ENCODE peak calls at places on chromosomes 2 and 18, in four cellular contexts. One of them, this sample, is unnamed.

GRCh38 chr2:174577967-174578589 is 19.5 kb downstream of the WIPF1 start:
- DNase-seq in A549: no peak
- DNase-seq in stimulated activated naive CD8-positive, alpha-beta T cell treated with anti-CD3 and anti-CD28 coated beads, Interleukin-15, amount 100 ng/mL, for 72 hours: peak
- DNase-seq in effector memory CD8-positive, alpha-beta T cell: peak
- DNase-seq in this sample: peak

GRCh38 chr2:53994735-53995538 is 24.1 kb upstream of the PSME4 start:
- DNase-seq in effector memory CD8-positive, alpha-beta T cell: peak
- DNase-seq in A549: no peak
- DNase-seq in stimulated activated naive CD8-positive, alpha-beta T cell treated with anti-CD3 and anti-CD28 coated beads, Interleukin-15, amount 100 ng/mL, for 72 hours: no peak
- DNase-seq in this sample: no peak

GRCh38 chr18:31684279-31685096 is at the start of gene B4GALT6:
- DNase-seq in A549: peak
- DNase-seq in effector memory CD8-positive, alpha-beta T cell: peak
- DNase-seq in stimulated activated naive CD8-positive, alpha-beta T cell treated with anti-CD3 and anti-CD28 coated beads, Interleukin-15, amount 100 ng/mL, for 72 hours: peak
- DNase-seq in this sample: peak

GRCh38 chr2:70010222-70011111 is 49.0 kb upstream of the ASPRV1 start:
- DNase-seq in stimulated activated naive CD8-positive, alpha-beta T cell treated with anti-CD3 and anti-CD28 coated beads, Interleukin-15, amount 100 ng/mL, for 72 hours: no peak
- DNase-seq in A549: no peak
- DNase-seq in effector memory CD8-positive, alpha-beta T cell: no peak
- DNase-seq in this sample: peak

GRCh38 chr2:160906878-160907277 is 253.3 kb upstream of the TANK start:
- DNase-seq in stimulated activated naive CD8-positive, alpha-beta T cell treated with anti-CD3 and anti-CD28 coated beads, Interleukin-15, amount 100 ng/mL, for 72 hours: no peak
- DNase-seq in A549: peak
- DNase-seq in effector memory CD8-positive, alpha-beta T cell: no peak
- DNase-seq in this sample: peak

GRCh38 chr2:73986085-73986680 is 1.5 kb downstream of the TET3 start:
- DNase-seq in stimulated activated naive CD8-positive, alpha-beta T cell treated with anti-CD3 and anti-CD28 coated beads, Interleukin-15, amount 100 ng/mL, for 72 hours: peak
- DNase-seq in effector memory CD8-positive, alpha-beta T cell: peak
- DNase-seq in A549: no peak
- DNase-seq in this sample: no peak

GRCh38 chr2:240597419-240598181 is 11.1 kb downstream of the CAPN10 start:
- DNase-seq in A549: no peak
- DNase-seq in effector memory CD8-positive, alpha-beta T cell: no peak
- DNase-seq in stimulated activated naive CD8-positive, alpha-beta T cell treated with anti-CD3 and anti-CD28 coated beads, Interleukin-15, amount 100 ng/mL, for 72 hours: no peak
- DNase-seq in this sample: no peak

GRCh38 chr2:160407393-160408204 is 86.0 kb downstream of the RBMS1 start:
- DNase-seq in effector memory CD8-positive, alpha-beta T cell: peak
- DNase-seq in stimulated activated naive CD8-positive, alpha-beta T cell treated with anti-CD3 and anti-CD28 coated beads, Interleukin-15, amount 100 ng/mL, for 72 hours: peak
- DNase-seq in A549: peak
- DNase-seq in this sample: peak

GRCh38 chr2:219430633-219431615 is 3.7 kb upstream of the SPEG start:
- DNase-seq in stimulated activated naive CD8-positive, alpha-beta T cell treated with anti-CD3 and anti-CD28 coated beads, Interleukin-15, amount 100 ng/mL, for 72 hours: no peak
- DNase-seq in effector memory CD8-positive, alpha-beta T cell: no peak
- DNase-seq in A549: no peak
- DNase-seq in this sample: peak

GRCh38 chr2:26614205-26615128 is 26.7 kb downstream of the CIB4 start:
- DNase-seq in A549: no peak
- DNase-seq in effector memory CD8-positive, alpha-beta T cell: no peak
- DNase-seq in stimulated activated naive CD8-positive, alpha-beta T cell treated with anti-CD3 and anti-CD28 coated beads, Interleukin-15, amount 100 ng/mL, for 72 hours: no peak
- DNase-seq in this sample: no peak

GRCh38 chr2:42049411-42050349 is 1.9 kb downstream of the PKDCC start:
- DNase-seq in A549: no peak
- DNase-seq in stimulated activated naive CD8-positive, alpha-beta T cell treated with anti-CD3 and anti-CD28 coated beads, Interleukin-15, amount 100 ng/mL, for 72 hours: no peak
- DNase-seq in effector memory CD8-positive, alpha-beta T cell: no peak
- DNase-seq in this sample: peak

GRCh38 chr18:79687806-79688205 is 8.2 kb downstream of the CTDP1 start:
- DNase-seq in effector memory CD8-positive, alpha-beta T cell: no peak
- DNase-seq in A549: no peak
- DNase-seq in stimulated activated naive CD8-positive, alpha-beta T cell treated with anti-CD3 and anti-CD28 coated beads, Interleukin-15, amount 100 ng/mL, for 72 hours: no peak
- DNase-seq in this sample: no peak

GRCh38 chr2:239853121-239853520 is 172.0 kb downstream of the NDUFA10 start:
- DNase-seq in stimulated activated naive CD8-positive, alpha-beta T cell treated with anti-CD3 and anti-CD28 coated beads, Interleukin-15, amount 100 ng/mL, for 72 hours: no peak
- DNase-seq in A549: no peak
- DNase-seq in effector memory CD8-positive, alpha-beta T cell: no peak
- DNase-seq in this sample: no peak

GRCh38 chr2:109511168-109511567 is 102.6 kb downstream of the SEPTIN10 start:
- DNase-seq in stimulated activated naive CD8-positive, alpha-beta T cell treated with anti-CD3 and anti-CD28 coated beads, Interleukin-15, amount 100 ng/mL, for 72 hours: no peak
- DNase-seq in effector memory CD8-positive, alpha-beta T cell: no peak
- DNase-seq in A549: no peak
- DNase-seq in this sample: no peak

This sample was measured in cardiac muscle cell.